ENCODE peak calls at places on chromosomes 5 and 9, in seven cellular contexts. One of them, this sample, is unnamed. For H3K4me1, the result is how much of the 10 kb centered on the place peaks cover.

GRCh38 chr9:116020801-116021200 is 132.8 kb upstream of the PAPPA start:
- DNase-seq in heart right ventricle: no peak
- DNase-seq in CD4-positive, alpha-beta memory T cell: no peak
- DNase-seq in Caco-2: no peak
- DNase-seq in H9: no peak
- DNase-seq in K562: no peak
- DNase-seq in aorta: no peak
- DNase-seq in this sample: no peak

GRCh38 chr9:114016629-114017423 is 61.3 kb downstream of the AMBP start:
- DNase-seq in K562: no peak
- DNase-seq in heart right ventricle: peak
- DNase-seq in CD4-positive, alpha-beta memory T cell: no peak
- DNase-seq in aorta: peak
- DNase-seq in H9: no peak
- DNase-seq in Caco-2: no peak
- DNase-seq in this sample: no peak

GRCh38 chr5:32173394-32174010 is 617 bp downstream of the GOLPH3 start:
- DNase-seq in Caco-2: peak
- DNase-seq in CD4-positive, alpha-beta memory T cell: peak
- DNase-seq in K562: peak
- DNase-seq in H9: peak
- DNase-seq in aorta: no peak
- DNase-seq in heart right ventricle: peak
- DNase-seq in this sample: peak

GRCh38 chr5:64768358-64769312 is at the start of the genes CWC27 and SREK1IP1:
- DNase-seq in Caco-2: peak
- DNase-seq in K562: peak
- DNase-seq in CD4-positive, alpha-beta memory T cell: peak
- DNase-seq in H9: peak
- DNase-seq in heart right ventricle: peak
- DNase-seq in aorta: peak
- DNase-seq in this sample: peak

GRCh38 chr9:110370316-110370715 is 32.7 kb upstream of the TXNDC8 start:
- DNase-seq in Caco-2: no peak
- DNase-seq in K562: no peak
- DNase-seq in aorta: no peak
- DNase-seq in H9: no peak
- DNase-seq in heart right ventricle: no peak
- DNase-seq in CD4-positive, alpha-beta memory T cell: no peak
- DNase-seq in this sample: peak

GRCh38 chr5:124651663-124652513 is 94.6 kb downstream of the ZNF608 start:
- DNase-seq in heart right ventricle: peak
- DNase-seq in K562: peak
- DNase-seq in H9: peak
- DNase-seq in CD4-positive, alpha-beta memory T cell: no peak
- DNase-seq in Caco-2: peak
- DNase-seq in aorta: peak
- DNase-seq in this sample: peak

GRCh38 chr9:114126247-114127060 is 27.4 kb upstream of the KIF12 start:
- DNase-seq in CD4-positive, alpha-beta memory T cell: no peak
- DNase-seq in aorta: peak
- DNase-seq in Caco-2: peak
- DNase-seq in heart right ventricle: no peak
- DNase-seq in H9: peak
- DNase-seq in K562: no peak
- DNase-seq in this sample: no peak

GRCh38 chr5:95884021-95884333 is 61.5 kb upstream of the GLRX start:
- DNase-seq in aorta: no peak
- DNase-seq in CD4-positive, alpha-beta memory T cell: no peak
- DNase-seq in K562: peak
- DNase-seq in Caco-2: no peak
- DNase-seq in H9: no peak
- DNase-seq in heart right ventricle: no peak
- DNase-seq in this sample: no peak

GRCh38 chr9:84271004-84271886 is 69.3 kb downstream of the SLC28A3 start:
- DNase-seq in heart right ventricle: peak
- DNase-seq in Caco-2: no peak
- DNase-seq in H9: peak
- DNase-seq in aorta: no peak
- DNase-seq in K562: no peak
- DNase-seq in CD4-positive, alpha-beta memory T cell: peak
- DNase-seq in this sample: peak

GRCh38 chr9:79129865-79130480 is 441.8 kb upstream of the TLE4 start:
- DNase-seq in K562: peak
- DNase-seq in heart right ventricle: peak
- DNase-seq in Caco-2: no peak
- DNase-seq in H9: no peak
- DNase-seq in aorta: peak
- DNase-seq in CD4-positive, alpha-beta memory T cell: no peak
- DNase-seq in this sample: peak

GRCh38 chr5:38601133-38601842 is 44.8 kb upstream of the LIFR start:
- DNase-seq in CD4-positive, alpha-beta memory T cell: no peak
- DNase-seq in heart right ventricle: peak
- DNase-seq in aorta: no peak
- DNase-seq in Caco-2: no peak
- DNase-seq in H9: no peak
- DNase-seq in K562: no peak
- DNase-seq in this sample: peak

GRCh38 chr5:38600334-38601045 is 44.0 kb upstream of the LIFR start:
- DNase-seq in H9: no peak
- DNase-seq in Caco-2: no peak
- DNase-seq in K562: no peak
- DNase-seq in aorta: no peak
- DNase-seq in CD4-positive, alpha-beta memory T cell: no peak
- DNase-seq in heart right ventricle: no peak
- DNase-seq in this sample: no peak

GRCh38 chr5:38596997-38597396 is 40.6 kb upstream of the LIFR start:
- DNase-seq in H9: no peak
- DNase-seq in heart right ventricle: no peak
- DNase-seq in aorta: no peak
- DNase-seq in K562: no peak
- DNase-seq in Caco-2: no peak
- DNase-seq in CD4-positive, alpha-beta memory T cell: no peak
- DNase-seq in this sample: no peak

GRCh38 chr5:38598296-38598993 is 42.0 kb upstream of the LIFR start:
- DNase-seq in aorta: no peak
- DNase-seq in H9: no peak
- DNase-seq in Caco-2: no peak
- DNase-seq in K562: no peak
- DNase-seq in CD4-positive, alpha-beta memory T cell: no peak
- DNase-seq in heart right ventricle: no peak
- DNase-seq in this sample: no peak

DNA sequence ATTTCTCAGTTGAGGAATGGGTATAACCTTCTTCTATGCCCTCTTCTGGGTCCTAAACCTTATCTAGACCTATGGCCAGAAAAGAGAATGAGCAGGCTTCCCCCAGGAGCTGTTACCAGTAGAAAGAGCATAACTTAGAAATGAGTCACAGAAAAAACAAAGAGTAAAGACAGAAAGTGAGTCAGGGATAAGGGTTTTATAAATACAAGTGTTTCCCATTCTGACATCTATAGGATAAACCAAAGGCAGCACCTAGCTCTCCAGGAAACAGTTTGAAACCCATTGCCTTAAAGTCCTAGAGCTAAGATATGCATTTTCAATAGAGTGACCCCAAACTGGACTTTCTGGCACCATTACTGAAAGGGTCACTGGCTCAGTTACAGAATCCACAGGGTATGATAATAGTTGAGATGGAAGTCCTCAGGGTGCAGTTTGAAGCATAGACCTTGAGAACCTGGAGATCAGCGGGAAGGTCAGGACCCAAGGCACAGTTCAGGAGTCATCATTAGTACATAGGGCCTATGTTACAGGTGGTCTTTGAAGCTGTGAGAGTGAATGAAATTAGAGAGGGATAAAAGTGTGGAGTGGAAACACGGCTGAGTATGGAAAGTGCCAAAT is 42.7 kb upstream of the LIFR start:
- DNase-seq in CD4-positive, alpha-beta memory T cell: no peak
- DNase-seq in heart right ventricle: no peak
- DNase-seq in Caco-2: peak
- DNase-seq in H9: no peak
- DNase-seq in aorta: no peak
- DNase-seq in K562: no peak
- DNase-seq in this sample: peak
- H3K4me1 ChIP-seq in CD4-positive, alpha-beta memory T cell: under half
- H3K4me1 ChIP-seq in heart right ventricle: half or more
- H3K4me1 ChIP-seq in Caco-2: half or more
- H3K4me1 ChIP-seq in H9: under half
- H3K4me1 ChIP-seq in aorta: under half
- H3K4me1 ChIP-seq in K562: under half
- H3K4me1 ChIP-seq in this sample: under half

GRCh38 chr9:35110327-35110758 is 5.3 kb downstream of the ATOSB start:
- DNase-seq in CD4-positive, alpha-beta memory T cell: no peak
- DNase-seq in heart right ventricle: no peak
- DNase-seq in aorta: peak
- DNase-seq in Caco-2: peak
- DNase-seq in K562: no peak
- DNase-seq in H9: no peak
- DNase-seq in this sample: peak
- H3K4me1 ChIP-seq in CD4-positive, alpha-beta memory T cell: half or more
- H3K4me1 ChIP-seq in heart right ventricle: half or more
- H3K4me1 ChIP-seq in aorta: under half
- H3K4me1 ChIP-seq in Caco-2: under half
- H3K4me1 ChIP-seq in K562: under half
- H3K4me1 ChIP-seq in H9: under half
- H3K4me1 ChIP-seq in this sample: under half

GRCh38 chr5:170301149-170301548 is 3.6 kb upstream of the LCP2 start:
- DNase-seq in K562: no peak
- DNase-seq in H9: no peak
- DNase-seq in Caco-2: no peak
- DNase-seq in aorta: no peak
- DNase-seq in heart right ventricle: no peak
- DNase-seq in CD4-positive, alpha-beta memory T cell: no peak
- DNase-seq in this sample: no peak
- H3K4me1 ChIP-seq in K562: under half
- H3K4me1 ChIP-seq in H9: under half
- H3K4me1 ChIP-seq in Caco-2: under half
- H3K4me1 ChIP-seq in aorta: under half
- H3K4me1 ChIP-seq in heart right ventricle: under half
- H3K4me1 ChIP-seq in CD4-positive, alpha-beta memory T cell: half or more
- H3K4me1 ChIP-seq in this sample: under half

GRCh38 chr5:176736271-176736965 is 73.9 kb upstream of the UNC5A start:
- DNase-seq in K562: no peak
- DNase-seq in Caco-2: peak
- DNase-seq in aorta: peak
- DNase-seq in CD4-positive, alpha-beta memory T cell: no peak
- DNase-seq in heart right ventricle: no peak
- DNase-seq in H9: peak
- DNase-seq in this sample: no peak

GRCh38 chr5:176733586-176734262 is 76.6 kb upstream of the UNC5A start:
- DNase-seq in CD4-positive, alpha-beta memory T cell: no peak
- DNase-seq in aorta: peak
- DNase-seq in K562: no peak
- DNase-seq in H9: peak
- DNase-seq in Caco-2: no peak
- DNase-seq in heart right ventricle: no peak
- DNase-seq in this sample: no peak

GRCh38 chr5:176732736-176733585 is 77.4 kb upstream of the UNC5A start:
- DNase-seq in H9: peak
- DNase-seq in K562: no peak
- DNase-seq in aorta: peak
- DNase-seq in CD4-positive, alpha-beta memory T cell: no peak
- DNase-seq in heart right ventricle: no peak
- DNase-seq in Caco-2: peak
- DNase-seq in this sample: no peak

GRCh38 chr5:176735383-176736265 is 74.7 kb upstream of the UNC5A start:
- DNase-seq in K562: no peak
- DNase-seq in aorta: peak
- DNase-seq in CD4-positive, alpha-beta memory T cell: no peak
- DNase-seq in H9: peak
- DNase-seq in heart right ventricle: no peak
- DNase-seq in Caco-2: peak
- DNase-seq in this sample: no peak

DNA sequence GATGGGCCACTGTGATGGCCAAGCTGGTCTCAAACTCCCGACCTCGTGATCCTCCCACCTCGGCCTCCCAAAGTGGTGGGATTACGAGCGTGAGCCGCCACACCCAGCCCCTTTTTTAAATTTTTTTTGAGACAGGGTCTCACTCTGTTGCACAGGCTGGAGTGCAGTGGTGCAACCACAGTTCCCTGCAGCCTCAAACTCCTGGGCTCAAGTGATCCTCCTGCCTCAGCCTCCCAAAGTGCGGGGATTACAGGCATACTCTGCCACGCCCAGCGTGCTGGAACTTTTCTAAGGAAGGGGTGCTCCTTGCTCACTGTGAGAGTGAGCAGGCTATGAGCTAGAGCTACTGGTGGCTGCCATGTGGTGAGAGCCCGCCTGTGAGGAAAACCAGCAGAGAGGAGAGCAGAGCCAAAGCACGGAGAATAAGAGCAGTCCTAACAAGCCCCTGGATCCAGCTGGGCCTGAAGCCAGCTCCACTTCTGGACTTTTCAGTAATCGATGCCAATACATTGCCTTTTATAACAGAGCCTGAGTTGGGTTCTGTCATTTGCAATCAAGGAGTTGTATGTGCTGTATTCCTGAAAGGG is 75.5 kb upstream of the UNC5A start:
- DNase-seq in CD4-positive, alpha-beta memory T cell: no peak
- DNase-seq in heart right ventricle: no peak
- DNase-seq in H9: peak
- DNase-seq in Caco-2: peak
- DNase-seq in aorta: peak
- DNase-seq in K562: no peak
- DNase-seq in this sample: no peak
- H3K4me1 ChIP-seq in CD4-positive, alpha-beta memory T cell: under half
- H3K4me1 ChIP-seq in heart right ventricle: under half
- H3K4me1 ChIP-seq in H9: under half
- H3K4me1 ChIP-seq in Caco-2: under half
- H3K4me1 ChIP-seq in aorta: under half
- H3K4me1 ChIP-seq in K562: under half
- H3K4me1 ChIP-seq in this sample: under half

GRCh38 chr5:16932401-16932800 is 3.7 kb downstream of the MYO10 start:
- DNase-seq in H9: no peak
- DNase-seq in Caco-2: no peak
- DNase-seq in K562: no peak
- DNase-seq in heart right ventricle: no peak
- DNase-seq in aorta: no peak
- DNase-seq in CD4-positive, alpha-beta memory T cell: no peak
- DNase-seq in this sample: no peak
- H3K4me1 ChIP-seq in H9: under half
- H3K4me1 ChIP-seq in Caco-2: under half
- H3K4me1 ChIP-seq in K562: under half
- H3K4me1 ChIP-seq in heart right ventricle: half or more
- H3K4me1 ChIP-seq in aorta: under half
- H3K4me1 ChIP-seq in CD4-positive, alpha-beta memory T cell: under half
- H3K4me1 ChIP-seq in this sample: under half

This sample was measured in cardiac muscle cell.